ENCODE peak calls at places on chromosome 22, in eight cellular contexts. One of them, this sample, is unnamed.
A peak's percentile ranks its signal among the peaks of the same experiment; 100 is the strongest.

GRCh38 chr22:49140921-49141680 is 686.6 kb downstream of the BRD1 start:
- DNase-seq in body of pancreas: no peak
- DNase-seq in BE2C: no peak
- DNase-seq in RWPE1: no peak
- DNase-seq in choroid plexus epithelial cell: no peak
- DNase-seq in NB4: no peak
- DNase-seq in ovary: no peak
- DNase-seq in fibroblast of mammary gland: no peak
- DNase-seq in this sample: no peak

GRCh38 chr22:19407649-19408606 is 23.6 kb downstream of the HIRA start:
- DNase-seq in body of pancreas: peak; percentile 69
- DNase-seq in BE2C: peak; percentile 90
- DNase-seq in RWPE1: no peak
- DNase-seq in choroid plexus epithelial cell: peak; percentile 34
- DNase-seq in NB4: no peak
- DNase-seq in ovary: peak; percentile 20
- DNase-seq in fibroblast of mammary gland: peak; percentile 67
- DNase-seq in this sample: peak; percentile 72

GRCh38 chr22:44026630-44027511 is 2.8 kb downstream of the PARVB start:
- DNase-seq in body of pancreas: peak; percentile 42
- DNase-seq in BE2C: no peak
- DNase-seq in RWPE1: no peak
- DNase-seq in choroid plexus epithelial cell: peak; percentile 50
- DNase-seq in NB4: peak; percentile 91
- DNase-seq in ovary: no peak
- DNase-seq in fibroblast of mammary gland: peak; percentile 42
- DNase-seq in this sample: no peak

GRCh38 chr22:48827228-48827810 is 1000.4 kb downstream of the BRD1 start:
- DNase-seq in body of pancreas: no peak
- DNase-seq in BE2C: no peak
- DNase-seq in RWPE1: no peak
- DNase-seq in choroid plexus epithelial cell: peak; percentile 4
- DNase-seq in NB4: no peak
- DNase-seq in ovary: no peak
- DNase-seq in fibroblast of mammary gland: no peak
- DNase-seq in this sample: peak; percentile 14

GRCh38 chr22:42670921-42671709 is 21.9 kb upstream of the CYB5R3 start:
- DNase-seq in body of pancreas: no peak
- DNase-seq in BE2C: no peak
- DNase-seq in RWPE1: no peak
- DNase-seq in choroid plexus epithelial cell: peak; percentile 59
- DNase-seq in NB4: no peak
- DNase-seq in ovary: no peak
- DNase-seq in fibroblast of mammary gland: no peak
- DNase-seq in this sample: no peak

GRCh38 chr22:48652796-48653195 is 1174.9 kb downstream of the BRD1 start:
- DNase-seq in body of pancreas: no peak
- DNase-seq in BE2C: no peak
- DNase-seq in RWPE1: no peak
- DNase-seq in choroid plexus epithelial cell: no peak
- DNase-seq in NB4: no peak
- DNase-seq in ovary: no peak
- DNase-seq in fibroblast of mammary gland: no peak
- DNase-seq in this sample: no peak

GRCh38 chr22:43829904-43830851 is 18.1 kb upstream of the EFCAB6 start:
- DNase-seq in body of pancreas: peak; percentile 32
- DNase-seq in BE2C: peak; percentile 41
- DNase-seq in RWPE1: no peak
- DNase-seq in choroid plexus epithelial cell: peak; percentile 34
- DNase-seq in NB4: no peak
- DNase-seq in ovary: no peak
- DNase-seq in fibroblast of mammary gland: peak; percentile 69
- DNase-seq in this sample: no peak

GRCh38 chr22:40177738-40178416 is at the start of gene TNRC6B:
- DNase-seq in body of pancreas: peak; percentile 83
- DNase-seq in BE2C: peak; percentile 80
- DNase-seq in RWPE1: peak; percentile 76
- DNase-seq in choroid plexus epithelial cell: peak; percentile 99
- DNase-seq in NB4: peak; percentile 96
- DNase-seq in ovary: peak; percentile 65
- DNase-seq in fibroblast of mammary gland: peak; percentile 98
- DNase-seq in this sample: no peak

GRCh38 chr22:42621505-42622002 is 6.9 kb upstream of the POLDIP3 start:
- DNase-seq in body of pancreas: peak; percentile 69
- DNase-seq in BE2C: peak; percentile 92
- DNase-seq in RWPE1: peak; percentile 67
- DNase-seq in choroid plexus epithelial cell: peak; percentile 68
- DNase-seq in NB4: peak; percentile 56
- DNase-seq in ovary: peak; percentile 62
- DNase-seq in fibroblast of mammary gland: peak; percentile 77
- DNase-seq in this sample: peak; percentile 59

GRCh38 chr22:45202333-45203149 is 38.2 kb downstream of the KIAA0930 start:
- DNase-seq in body of pancreas: no peak
- DNase-seq in BE2C: no peak
- DNase-seq in RWPE1: no peak
- DNase-seq in choroid plexus epithelial cell: no peak
- DNase-seq in NB4: no peak
- DNase-seq in ovary: no peak
- DNase-seq in fibroblast of mammary gland: peak; percentile 21
- DNase-seq in this sample: no peak

GRCh38 chr22:44537016-44537936 is 39.2 kb upstream of the RTL6 start:
- DNase-seq in body of pancreas: no peak
- DNase-seq in BE2C: no peak
- DNase-seq in RWPE1: no peak
- DNase-seq in choroid plexus epithelial cell: no peak
- DNase-seq in NB4: no peak
- DNase-seq in ovary: no peak
- DNase-seq in fibroblast of mammary gland: no peak
- DNase-seq in this sample: no peak

GRCh38 chr22:19661156-19661555 is 53.1 kb upstream of the SEPTIN5 start:
- DNase-seq in body of pancreas: no peak
- DNase-seq in BE2C: no peak
- DNase-seq in RWPE1: no peak
- DNase-seq in choroid plexus epithelial cell: peak; percentile 11
- DNase-seq in NB4: peak; percentile 28
- DNase-seq in ovary: no peak
- DNase-seq in fibroblast of mammary gland: no peak
- DNase-seq in this sample: no peak

GRCh38 chr22:48675141-48675827 is 1152.4 kb downstream of the BRD1 start:
- DNase-seq in body of pancreas: no peak
- DNase-seq in BE2C: no peak
- DNase-seq in RWPE1: no peak
- DNase-seq in choroid plexus epithelial cell: no peak
- DNase-seq in NB4: no peak
- DNase-seq in ovary: no peak
- DNase-seq in fibroblast of mammary gland: no peak
- DNase-seq in this sample: no peak

GRCh38 chr22:39522567-39523300 is 2.4 kb downstream of the ATF4 start:
- DNase-seq in body of pancreas: peak; percentile 71
- DNase-seq in BE2C: peak; percentile 52
- DNase-seq in RWPE1: peak; percentile 13
- DNase-seq in choroid plexus epithelial cell: peak; percentile 67
- DNase-seq in NB4: no peak
- DNase-seq in ovary: no peak
- DNase-seq in fibroblast of mammary gland: peak; percentile 75
- DNase-seq in this sample: no peak

GRCh38 chr22:18987765-18988164 is 51.7 kb upstream of the PRODH start:
- DNase-seq in body of pancreas: peak; percentile 69
- DNase-seq in BE2C: peak; percentile 48
- DNase-seq in RWPE1: peak; percentile 26
- DNase-seq in choroid plexus epithelial cell: peak; percentile 13
- DNase-seq in NB4: no peak
- DNase-seq in ovary: no peak
- DNase-seq in fibroblast of mammary gland: peak; percentile 2
- DNase-seq in this sample: no peak

GRCh38 chr22:36587289-36588154 is 58.6 kb upstream of the EIF3D start:
- DNase-seq in body of pancreas: no peak
- DNase-seq in BE2C: no peak
- DNase-seq in RWPE1: peak; percentile 35
- DNase-seq in choroid plexus epithelial cell: peak; percentile 55
- DNase-seq in NB4: no peak
- DNase-seq in ovary: no peak
- DNase-seq in fibroblast of mammary gland: peak; percentile 71
- DNase-seq in this sample: no peak

GRCh38 chr22:44782286-44782830 is 30.0 kb downstream of the ARHGAP8 start:
- DNase-seq in body of pancreas: no peak
- DNase-seq in BE2C: no peak
- DNase-seq in RWPE1: no peak
- DNase-seq in choroid plexus epithelial cell: no peak
- DNase-seq in NB4: no peak
- DNase-seq in ovary: no peak
- DNase-seq in fibroblast of mammary gland: peak; percentile 60
- DNase-seq in this sample: no peak

GRCh38 chr22:48706934-48707748 is 1120.5 kb downstream of the BRD1 start:
- DNase-seq in body of pancreas: no peak
- DNase-seq in BE2C: no peak
- DNase-seq in RWPE1: no peak
- DNase-seq in choroid plexus epithelial cell: no peak
- DNase-seq in NB4: no peak
- DNase-seq in ovary: no peak
- DNase-seq in fibroblast of mammary gland: no peak
- DNase-seq in this sample: no peak

GRCh38 chr22:50399751-50400331 is 56.7 kb downstream of the PPP6R2 start:
- DNase-seq in body of pancreas: peak; percentile 51
- DNase-seq in BE2C: peak; percentile 61
- DNase-seq in RWPE1: peak; percentile 2
- DNase-seq in choroid plexus epithelial cell: peak; percentile 40
- DNase-seq in NB4: peak; percentile 53
- DNase-seq in ovary: no peak
- DNase-seq in fibroblast of mammary gland: peak; percentile 31
- DNase-seq in this sample: no peak
- TF ChIP-seq CTCF in body of pancreas: peak; percentile 21
- TF ChIP-seq CTCF in BE2C: peak; percentile 74
- TF ChIP-seq CTCF in RWPE1: peak; percentile 20
- TF ChIP-seq CTCF in choroid plexus epithelial cell: peak; percentile 52
- TF ChIP-seq CTCF in NB4: peak; percentile 58
- TF ChIP-seq CTCF in ovary: no peak
- TF ChIP-seq CTCF in fibroblast of mammary gland: peak; percentile 44
- TF ChIP-seq CTCF in this sample: no peak

DNA sequence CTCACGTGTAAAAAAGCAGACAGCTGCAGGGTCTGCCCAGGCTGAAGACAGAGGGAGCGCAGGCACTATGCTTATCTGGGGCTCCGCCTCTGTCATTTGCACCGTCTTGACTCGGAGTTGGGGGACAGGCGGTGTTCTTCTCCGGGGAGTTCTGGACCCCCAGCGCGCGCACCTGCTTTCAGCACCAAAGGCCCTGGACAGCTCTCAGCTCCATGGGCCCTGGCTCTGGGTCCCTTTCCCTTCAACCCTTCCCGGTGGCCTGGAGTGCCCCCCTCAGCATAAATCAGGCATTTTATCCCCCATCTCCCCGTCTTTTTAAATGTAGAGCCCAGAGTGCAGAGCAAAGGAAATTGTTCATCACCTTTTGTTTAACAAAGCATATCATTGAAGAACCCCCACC is 1.5 kb downstream of the SEZ6L start:
- DNase-seq in body of pancreas: peak; percentile 17
- DNase-seq in BE2C: peak; percentile 26
- DNase-seq in RWPE1: peak; percentile 2
- DNase-seq in choroid plexus epithelial cell: no peak
- DNase-seq in NB4: peak; percentile 29
- DNase-seq in ovary: no peak
- DNase-seq in fibroblast of mammary gland: no peak
- DNase-seq in this sample: peak; percentile 51
- TF ChIP-seq CTCF in body of pancreas: no peak
- TF ChIP-seq CTCF in BE2C: peak; percentile 42
- TF ChIP-seq CTCF in RWPE1: no peak
- TF ChIP-seq CTCF in choroid plexus epithelial cell: no peak
- TF ChIP-seq CTCF in NB4: no peak
- TF ChIP-seq CTCF in ovary: no peak
- TF ChIP-seq CTCF in fibroblast of mammary gland: no peak
- TF ChIP-seq CTCF in this sample: no peak

GRCh38 chr22:41501209-41501608 is 32.3 kb downstream of the ACO2 start:
- DNase-seq in body of pancreas: no peak
- DNase-seq in BE2C: peak; percentile 37
- DNase-seq in RWPE1: no peak
- DNase-seq in choroid plexus epithelial cell: peak; percentile 29
- DNase-seq in NB4: peak; percentile 48
- DNase-seq in ovary: no peak
- DNase-seq in fibroblast of mammary gland: no peak
- DNase-seq in this sample: no peak
- TF ChIP-seq CTCF in body of pancreas: peak; percentile 16
- TF ChIP-seq CTCF in BE2C: peak; percentile 50
- TF ChIP-seq CTCF in RWPE1: no peak
- TF ChIP-seq CTCF in choroid plexus epithelial cell: peak; percentile 33
- TF ChIP-seq CTCF in NB4: peak; percentile 26
- TF ChIP-seq CTCF in ovary: no peak
- TF ChIP-seq CTCF in fibroblast of mammary gland: peak; percentile 25
- TF ChIP-seq CTCF in this sample: no peak

GRCh38 chr22:29587938-29588699 is 7.2 kb upstream of the NIPSNAP1 start:
- DNase-seq in body of pancreas: no peak
- DNase-seq in BE2C: no peak
- DNase-seq in RWPE1: peak; percentile 52
- DNase-seq in choroid plexus epithelial cell: peak; percentile 89
- DNase-seq in NB4: peak; percentile 36
- DNase-seq in ovary: no peak
- DNase-seq in fibroblast of mammary gland: peak; percentile 91
- DNase-seq in this sample: no peak
- TF ChIP-seq CTCF in body of pancreas: no peak
- TF ChIP-seq CTCF in BE2C: no peak
- TF ChIP-seq CTCF in RWPE1: no peak
- TF ChIP-seq CTCF in choroid plexus epithelial cell: no peak
- TF ChIP-seq CTCF in NB4: no peak
- TF ChIP-seq CTCF in ovary: no peak
- TF ChIP-seq CTCF in fibroblast of mammary gland: no peak
- TF ChIP-seq CTCF in this sample: no peak

GRCh38 chr22:21640810-21641209 is 1.3 kb upstream of the SDF2L1 start:
- DNase-seq in body of pancreas: no peak
- DNase-seq in BE2C: no peak
- DNase-seq in RWPE1: no peak
- DNase-seq in choroid plexus epithelial cell: no peak
- DNase-seq in NB4: no peak
- DNase-seq in ovary: no peak
- DNase-seq in fibroblast of mammary gland: no peak
- DNase-seq in this sample: no peak

GRCh38 chr22:21641795-21642583 is at the start of gene SDF2L1:
- DNase-seq in body of pancreas: peak; percentile 99
- DNase-seq in BE2C: peak; percentile 99
- DNase-seq in RWPE1: peak; percentile 97
- DNase-seq in choroid plexus epithelial cell: peak; percentile 99
- DNase-seq in NB4: peak; percentile 99
- DNase-seq in ovary: peak; percentile 96
- DNase-seq in fibroblast of mammary gland: peak; percentile 98
- DNase-seq in this sample: peak; percentile 93

GRCh38 chr22:21639359-21639758 is 2.7 kb upstream of the SDF2L1 start:
- DNase-seq in body of pancreas: no peak
- DNase-seq in BE2C: no peak
- DNase-seq in RWPE1: no peak
- DNase-seq in choroid plexus epithelial cell: no peak
- DNase-seq in NB4: no peak
- DNase-seq in ovary: no peak
- DNase-seq in fibroblast of mammary gland: no peak
- DNase-seq in this sample: no peak

GRCh38 chr22:21642584-21643448 is 714 bp downstream of the SDF2L1 start:
- DNase-seq in body of pancreas: peak; percentile 67
- DNase-seq in BE2C: peak; percentile 82
- DNase-seq in RWPE1: no peak
- DNase-seq in choroid plexus epithelial cell: peak; percentile 65
- DNase-seq in NB4: peak; percentile 77
- DNase-seq in ovary: no peak
- DNase-seq in fibroblast of mammary gland: peak; percentile 43
- DNase-seq in this sample: no peak

GRCh38 chr22:21641417-21641794 is 696 bp upstream of the SDF2L1 start:
- DNase-seq in body of pancreas: peak; percentile 60
- DNase-seq in BE2C: peak; percentile 44
- DNase-seq in RWPE1: no peak
- DNase-seq in choroid plexus epithelial cell: peak; percentile 55
- DNase-seq in NB4: peak; percentile 69
- DNase-seq in ovary: no peak
- DNase-seq in fibroblast of mammary gland: peak; percentile 58
- DNase-seq in this sample: no peak
- TF ChIP-seq CTCF in body of pancreas: peak; percentile 14
- TF ChIP-seq CTCF in BE2C: peak; percentile 53
- TF ChIP-seq CTCF in RWPE1: peak; percentile 74
- TF ChIP-seq CTCF in choroid plexus epithelial cell: peak; percentile 55
- TF ChIP-seq CTCF in NB4: peak; percentile 37
- TF ChIP-seq CTCF in ovary: no peak
- TF ChIP-seq CTCF in fibroblast of mammary gland: peak; percentile 59
- TF ChIP-seq CTCF in this sample: no peak

This sample was measured in mesothelial cell of epicardium.